ENCODE peak calls at places on chromosomes 7 and 10, in nine cellular contexts. G, X, V, J, F, K, B, R and S are unnamed samples.

GRCh38 chr7:1845536-1846311 is 175.6 kb downstream of the ELFN1 start:
- DNase-seq in G (no peak), B (peak), X (no peak), R (peak), J (no peak), K (no peak), V (no peak), F (no peak), S (no peak)

GRCh38 chr10:33066558-33067236 is 108.7 kb upstream of the ITGB1 start:
- DNase-seq in J (no peak), F (no peak), R (no peak), K (no peak), V (no peak), B (peak), X (no peak), G (no peak), S (peak)

GRCh38 chr10:119595134-119595714 is 1.5 kb downstream of the TIAL1 start:
- DNase-seq in R (no peak), K (no peak), V (no peak), G (no peak), B (peak), F (no peak), X (no peak), J (no peak), S (no peak)

GRCh38 chr7:75546272-75547015 is 54.3 kb downstream of the SPDYE5 start:
- DNase-seq in V (no peak), F (no peak), G (no peak), R (no peak), X (no peak), B (no peak), K (no peak), J (no peak), S (no peak)

GRCh38 chr7:102883098-102883860 is 29.5 kb upstream of the LRRC17 start:
- DNase-seq in J (no peak), B (no peak), R (no peak), X (no peak), G (no peak), F (no peak), K (no peak), V (no peak), S (no peak)

GRCh38 chr7:2108501-2109250 is 124.1 kb downstream of the MAD1L1 start:
- DNase-seq in R (no peak), G (no peak), J (no peak), F (no peak), K (no peak), B (no peak), X (no peak), V (no peak), S (no peak)

GRCh38 chr10:10591682-10592412 is 425.8 kb upstream of the CELF2 start:
- DNase-seq in G (no peak), J (no peak), K (no peak), V (no peak), R (no peak), X (no peak), F (no peak), B (no peak), S (no peak)

GRCh38 chr7:128041203-128041602 is 10.0 kb upstream of the LRRC4 start:
- DNase-seq in V (no peak), X (no peak), G (no peak), B (peak), R (no peak), K (no peak), J (no peak), F (no peak), S (no peak)

GRCh38 chr10:114645729-114646128 is 12.3 kb downstream of the ABLIM1 start:
- DNase-seq in B (no peak), G (no peak), V (no peak), R (no peak), F (no peak), X (no peak), J (no peak), K (no peak), S (no peak)

GRCh38 chr10:14536269-14536903 is 205.7 kb upstream of the FRMD4A start:
- DNase-seq in B (peak), F (no peak), V (no peak), X (no peak), R (peak), G (no peak), J (no peak), K (no peak), S (no peak)

GRCh38 chr7:158633055-158633956 is 45.7 kb upstream of the PTPRN2 start:
- DNase-seq in V (no peak), G (no peak), X (no peak), J (no peak), K (no peak), B (no peak), R (no peak), F (peak), S (no peak)

GRCh38 chr10:55091691-55092328 is 290.8 kb upstream of the PCDH15 start:
- DNase-seq in J (no peak), V (peak), F (no peak), K (no peak), X (no peak), R (no peak), G (no peak), B (no peak), S (no peak)

GRCh38 chr10:78846770-78847169 is 222.0 kb upstream of the ZMIZ1 start:
- DNase-seq in B (no peak), G (no peak), J (no peak), X (no peak), F (no peak), V (no peak), K (no peak), R (no peak), S (no peak)

GRCh38 chr7:86814980-86815379 is 171.3 kb downstream of the GRM3 start:
- DNase-seq in V (peak), R (no peak), G (no peak), J (no peak), B (no peak), F (no peak), X (no peak), K (peak), S (peak)